ENCODE peak calls at places on chromosome 9, in ten cellular contexts. T is vagina, H is GM23248, W is IMR-90, O is GM23338, L is tibial artery, P is lung, D is adipocyte, Q is fibroblast of lung, U is pancreas. G is an unnamed sample. For H3K27me3 and H3K4me1, the result is how much of the 10 kb centered on the place peaks cover.

GRCh38 chr9:136567651-136568287 is 21.9 kb upstream of the NOTCH1 start:
- DNase-seq in U (peak), Q (peak), L (peak), O (peak), W (peak), T (no peak), H (peak), D (peak), P (peak), G (peak)

GRCh38 chr9:93054758-93055704 is 3.5 kb upstream of the SUSD3 start:
- DNase-seq in O (no peak), D (no peak), T (no peak), H (no peak), U (no peak), L (no peak), W (no peak), Q (no peak), P (no peak), G (no peak)

GRCh38 chr9:13567833-13568232 is 288.3 kb upstream of the MPDZ start:
- DNase-seq in Q (no peak), D (no peak), L (no peak), H (peak), U (no peak), W (no peak), O (no peak), P (no peak), T (no peak), G (no peak)

GRCh38 chr9:123487944-123488343 is 131.9 kb downstream of the CRB2 start:
- DNase-seq in D (no peak), W (no peak), T (no peak), U (no peak), Q (no peak), L (no peak), P (no peak), O (no peak), H (no peak), G (no peak)

GRCh38 chr9:32571969-32572899 is 725 bp downstream of the NDUFB6 start:
- DNase-seq in P (peak), W (peak), D (peak), U (peak), T (no peak), Q (peak), H (peak), L (no peak), O (peak), G (peak)

GRCh38 chr9:94656190-94656589 is 16.9 kb upstream of the FBP1 start:
- DNase-seq in Q (peak), O (peak), T (no peak), W (no peak), H (no peak), U (no peak), L (no peak), P (peak), D (no peak), G (no peak)

GRCh38 chr9:89293014-89293413 is 18.0 kb upstream of the CKS2 start:
- DNase-seq in W (no peak), H (no peak), D (no peak), Q (no peak), T (no peak), P (no peak), L (no peak), O (no peak), U (no peak), G (no peak)

GRCh38 chr9:69497816-69498215 is 172.8 kb downstream of the ENTREP1 start:
- DNase-seq in L (no peak), U (no peak), H (no peak), O (no peak), T (no peak), W (no peak), D (no peak), P (no peak), Q (no peak), G (no peak)

GRCh38 chr9:6055213-6055612 is 39.8 kb upstream of the RANBP6 start:
- DNase-seq in P (peak), D (peak), U (peak), L (no peak), H (peak), Q (peak), W (peak), T (no peak), O (peak), G (peak)

GRCh38 chr9:127968046-127968445 is 12.7 kb downstream of the EEIG1 start:
- DNase-seq in P (no peak), Q (peak), U (no peak), D (peak), T (no peak), W (peak), H (peak), O (no peak), L (no peak), G (peak)

GRCh38 chr9:112239284-112239683 is 64.2 kb upstream of the SUSD1 start:
- DNase-seq in Q (no peak), O (peak), U (no peak), T (no peak), H (no peak), W (no peak), L (no peak), P (no peak), D (no peak), G (no peak)

GRCh38 chr9:125681086-125681622 is 25.9 kb downstream of the MAPKAP1 start:
- DNase-seq in T (no peak), D (no peak), Q (no peak), P (no peak), L (no peak), U (no peak), H (no peak), W (no peak), O (no peak), G (no peak)

GRCh38 chr9:98791147-98792095 is 4.9 kb downstream of the ANKS6 start:
- DNase-seq in D (peak), W (peak), U (peak), P (peak), O (peak), H (peak), L (peak), T (peak), Q (peak), G (peak)

GRCh38 chr9:126860757-126861466 is 473 bp downstream of the ZBTB34 start:
- DNase-seq in T (no peak), Q (peak), L (no peak), U (no peak), D (peak), O (peak), P (no peak), W (no peak), H (peak), G (no peak)

GRCh38 chr9:91700475-91700874 is 249.6 kb downstream of the ROR2 start:
- DNase-seq in L (no peak), W (no peak), H (no peak), U (no peak), O (no peak), D (no peak), T (no peak), P (no peak), Q (no peak), G (no peak)

GRCh38 chr9:113574381-113575262 is 111.1 kb downstream of the RGS3 start:
- DNase-seq in T (no peak), D (no peak), H (peak), Q (peak), P (no peak), L (peak), O (no peak), W (no peak), U (no peak), G (no peak)

GRCh38 chr9:777978-778377 is 63.5 kb upstream of the DMRT1 start:
- DNase-seq in U (no peak), O (no peak), W (no peak), L (no peak), T (no peak), D (no peak), H (no peak), Q (no peak), P (no peak), G (no peak)

GRCh38 chr9:99576002-99576401 is 245.7 kb upstream of the NR4A3 start:
- DNase-seq in U (no peak), W (no peak), Q (no peak), L (no peak), D (no peak), H (no peak), P (no peak), O (peak), T (no peak), G (no peak)

GRCh38 chr9:135106551-135107270 is 19.2 kb downstream of the OLFM1 start:
- DNase-seq in W (no peak), H (no peak), U (no peak), D (no peak), T (no peak), P (no peak), L (no peak), Q (no peak), O (no peak), G (no peak)
- H3K27me3 ChIP-seq in W (under half), H (under half), U (under half), D (under half), T (under half), P (under half), L (half or more), Q (under half), O (under half), G (under half)

DNA sequence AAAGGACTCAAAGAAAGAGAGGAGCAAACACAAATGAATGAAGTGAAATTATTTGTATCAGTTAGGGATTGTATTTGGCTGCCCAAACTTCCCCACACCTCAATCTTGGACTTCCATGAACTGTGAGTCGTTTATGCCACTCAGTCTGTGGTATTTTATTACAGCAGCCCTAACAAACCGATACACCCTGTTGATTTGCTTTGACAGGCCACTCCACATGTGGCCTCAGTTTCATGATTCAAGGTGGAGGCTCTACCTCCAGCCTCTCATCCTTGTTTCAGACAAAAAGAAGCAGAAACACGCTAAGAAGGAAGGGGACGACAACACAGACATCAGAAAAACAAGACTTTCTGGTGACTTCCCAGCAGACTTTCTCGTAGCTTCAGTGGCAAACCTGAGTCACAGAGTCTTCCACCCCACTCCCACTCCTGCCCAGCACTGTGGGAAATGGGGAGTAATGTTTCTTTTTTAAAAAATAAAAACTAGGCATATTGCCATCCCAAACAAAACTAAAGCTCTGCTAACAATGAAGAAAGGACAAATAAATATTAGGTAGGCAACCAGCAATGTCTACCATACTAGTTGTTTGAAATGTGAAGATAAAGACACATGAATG is 52.2 kb upstream of the ABCA1 start:
- DNase-seq in O (no peak), P (no peak), D (no peak), Q (no peak), U (no peak), W (no peak), T (no peak), L (no peak), H (peak), G (no peak)
- H3K4me1 ChIP-seq in O (under half), P (under half), D (under half), Q (under half), U (under half), W (under half), T (under half), L (under half), H (under half), G (under half)

GRCh38 chr9:121498487-121499176 is 1.0 kb downstream of the GGTA1 start:
- DNase-seq in U (no peak), H (peak), Q (peak), T (no peak), O (peak), W (peak), L (peak), P (no peak), D (peak), G (no peak)
- H3K27me3 ChIP-seq in U (under half), H (under half), Q (under half), T (under half), O (half or more), W (under half), L (under half), P (under half), D (under half), G (under half)

GRCh38 chr9:116800885-116801284 is 113.8 kb downstream of the TRIM32 start:
- DNase-seq in L (no peak), P (no peak), O (peak), D (no peak), T (no peak), W (no peak), U (no peak), Q (no peak), H (no peak), G (no peak)
- H3K4me1 ChIP-seq in L (under half), P (under half), O (under half), D (under half), T (under half), W (under half), U (under half), Q (under half), H (under half), G (under half)

GRCh38 chr9:130486103-130486502 is 41.3 kb downstream of the ASS1 start:
- DNase-seq in O (no peak), H (no peak), T (no peak), W (no peak), L (no peak), D (no peak), U (no peak), Q (no peak), P (no peak), G (no peak)
- H3K27me3 ChIP-seq in O (under half), H (under half), T (under half), W (under half), L (under half), D (under half), U (under half), Q (under half), P (under half), G (under half)

DNA sequence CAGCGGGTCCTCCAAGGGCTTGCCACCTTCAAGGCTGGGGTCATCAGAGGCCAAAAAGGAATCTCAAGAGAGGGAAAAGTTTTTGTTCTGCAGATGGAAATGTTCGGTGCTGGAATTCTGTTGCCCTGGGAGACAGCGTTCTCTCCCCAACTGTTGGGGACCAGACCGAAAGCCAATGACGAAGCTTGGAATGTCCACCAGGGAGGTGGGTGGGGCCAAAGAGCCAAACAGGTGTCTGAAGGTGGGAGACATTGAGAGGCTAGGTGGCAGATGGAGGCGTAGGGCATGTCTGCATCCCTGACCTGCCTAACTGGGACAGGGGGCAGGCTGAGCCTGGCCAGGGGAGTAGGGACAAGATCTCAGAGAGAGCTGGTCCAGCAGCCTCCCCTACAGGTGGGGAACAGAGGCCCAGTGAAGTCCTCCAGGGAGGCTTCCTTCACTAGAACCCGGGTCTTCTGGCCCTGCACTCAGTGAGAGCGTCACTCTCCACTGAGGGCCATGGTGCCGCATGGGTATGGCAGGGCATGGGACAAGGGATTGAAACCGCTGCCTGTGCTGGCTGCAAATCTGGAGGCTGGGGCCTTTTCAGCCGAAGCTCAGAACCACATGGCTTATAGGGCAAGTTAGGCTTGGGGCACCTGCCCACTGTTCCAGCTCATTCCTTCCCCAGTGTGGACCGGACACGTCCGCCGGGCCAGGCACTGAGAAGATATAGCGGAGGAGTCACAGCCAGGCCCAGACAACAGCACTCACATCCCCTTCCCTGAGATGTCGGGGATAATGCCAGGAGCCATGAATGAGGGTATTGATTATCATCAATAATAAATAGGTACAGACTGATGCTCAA is 5.0 kb upstream of the FAM78A start:
- DNase-seq in D (no peak), T (no peak), L (no peak), U (no peak), H (no peak), W (no peak), P (no peak), O (peak), Q (no peak), G (no peak)
- H3K4me1 ChIP-seq in D (under half), T (under half), L (under half), U (under half), H (under half), W (under half), P (under half), O (under half), Q (under half), G (under half)

DNA sequence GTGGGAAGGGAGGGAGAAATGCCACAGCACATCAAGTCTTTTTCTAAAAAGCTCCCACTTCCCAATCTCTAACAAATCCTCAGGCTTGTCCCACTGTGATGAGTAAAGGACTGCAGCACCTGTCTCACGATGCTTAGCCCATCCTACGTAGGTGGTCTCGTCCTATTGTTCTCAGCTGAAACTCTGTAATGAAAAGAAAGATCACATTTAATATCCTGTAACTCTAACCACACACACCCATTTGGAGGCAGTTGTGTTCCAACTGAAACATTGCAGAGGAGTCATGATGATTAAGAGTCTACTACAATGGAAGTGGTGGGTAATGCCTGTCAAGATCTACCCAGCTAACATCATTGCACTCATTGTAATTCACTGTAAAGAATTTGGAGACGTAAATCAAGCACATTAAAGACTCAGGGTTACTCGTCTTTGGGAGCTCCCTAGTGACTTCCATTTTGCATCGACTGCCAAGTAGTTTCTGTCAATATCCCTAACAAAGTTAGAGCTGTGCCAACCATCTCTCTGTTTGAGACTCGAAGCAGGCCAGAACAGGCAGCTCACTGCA is 106.0 kb upstream of the PTPN3 start:
- DNase-seq in O (peak), P (no peak), D (no peak), W (no peak), H (peak), L (no peak), T (no peak), Q (peak), U (no peak), G (peak)
- H3K27me3 ChIP-seq in O (under half), P (under half), D (under half), W (under half), H (under half), L (under half), T (under half), Q (under half), U (under half), G (under half)

GRCh38 chr9:97510797-97511761 is 9.6 kb downstream of the TMOD1 start:
- DNase-seq in L (peak), W (peak), Q (peak), D (peak), O (no peak), H (peak), P (no peak), U (no peak), T (peak), G (peak)
- H3K4me1 ChIP-seq in L (half or more), W (under half), Q (under half), D (under half), O (under half), H (under half), P (under half), U (under half), T (under half), G (under half)

GRCh38 chr9:133607976-133608375 is 1.2 kb downstream of the FAM163B start:
- DNase-seq in Q (no peak), D (no peak), W (no peak), L (no peak), P (no peak), U (no peak), O (no peak), H (no peak), T (no peak), G (no peak)
- H3K27me3 ChIP-seq in Q (under half), D (half or more), W (half or more), L (half or more), P (under half), U (under half), O (under half), H (half or more), T (under half), G (under half)